ENCODE peak calls at places on chromosomes 4 and X, in five cellular contexts. K, V, S, Y and L are unnamed samples.

GRCh38 chr4:8110071-8110986 is 48.3 kb downstream of the ABLIM2 start:
- DNase-seq in V (no peak), K (no peak), Y (no peak), S (no peak), L (peak; percentile 55)

GRCh38 chr4:38131371-38132139 is 171.4 kb downstream of the PTTG2 start:
- DNase-seq in K (no peak), V (no peak), S (peak; percentile 51), Y (no peak), L (no peak)

GRCh38 chr4:13476915-13477314 is 7.2 kb downstream of the RAB28 start:
- DNase-seq in Y (no peak), S (no peak), V (no peak), K (peak; percentile 22), L (no peak)

GRCh38 chr4:185108185-185108584 is 34.9 kb upstream of the SLC25A4 start:
- DNase-seq in K (no peak), S (no peak), Y (no peak), V (no peak), L (no peak)

GRCh38 chrX:39821709-39822095 is 276.1 kb downstream of the BCOR start:
- DNase-seq in S (no peak), Y (no peak), K (no peak), V (no peak), L (no peak)

GRCh38 chr4:17810260-17811077 is at the start of the genes DCAF16 and NCAPG:
- DNase-seq in Y (peak; percentile 81), K (peak; percentile 98), V (peak; percentile 99), S (peak; percentile 99), L (peak; percentile 99)

GRCh38 chr4:170420255-170420693 is 330.5 kb upstream of the AADAT start:
- DNase-seq in S (no peak), K (no peak), Y (no peak), V (no peak), L (no peak)

GRCh38 chrX:154135458-154136229 is 8.4 kb upstream of the OPN1LW start:
- DNase-seq in V (no peak), Y (no peak), K (no peak), S (no peak), L (no peak)

GRCh38 chr4:103075435-103075893 is 1.1 kb downstream of the SLC9B2 start:
- DNase-seq in V (no peak), S (no peak), Y (no peak), K (no peak), L (no peak)

GRCh38 chrX:42606591-42606990 is 171.4 kb downstream of the PPP1R2C start:
- DNase-seq in V (no peak), K (no peak), Y (no peak), S (no peak), L (no peak)

GRCh38 chrX:112759512-112759911 is 79.8 kb upstream of the LHFPL1 start:
- DNase-seq in K (no peak), V (no peak), Y (no peak), S (no peak), L (no peak)

GRCh38 chr4:41156574-41156973 is 57.8 kb downstream of the APBB2 start:
- DNase-seq in S (no peak), Y (no peak), V (no peak), K (no peak), L (no peak)